ENCODE peak calls at places on chromosome 14, in eight cellular contexts. N is AG09319; B is activated gamma-delta T cell; Q is epithelial cell of esophagus; W is adipocyte; E is upper lobe of right lung; D is CD8-positive, alpha-beta T cell; F is activated naive CD4-positive, alpha-beta T cell. G is an unnamed sample.
A peak's percentile ranks its signal among the peaks of the same experiment; 100 is the strongest.

GRCh38 chr14:70919774-70920173 is 12.5 kb downstream of the PCNX1 start:
- DNase-seq in E (no peak), B (no peak), F (no peak), W (peak; percentile 59), N (no peak), D (no peak), Q (peak; percentile 56), G (no peak)

GRCh38 chr14:35526962-35527361 is 7.0 kb upstream of the INSM2 start:
- DNase-seq in W (no peak), N (no peak), F (no peak), Q (no peak), E (no peak), D (no peak), B (no peak), G (no peak)

GRCh38 chr14:60723218-60724079 is 702 bp downstream of the SIX4 start:
- DNase-seq in Q (peak; percentile 73), W (peak; percentile 75), N (no peak), D (peak; percentile 26), F (no peak), E (peak; percentile 75), B (no peak), G (peak; percentile 90)

GRCh38 chr14:58296731-58297130 is 1.6 kb upstream of the ARID4A start:
- DNase-seq in D (no peak), N (no peak), Q (peak; percentile 21), B (no peak), F (no peak), W (peak; percentile 56), E (no peak), G (no peak)

GRCh38 chr14:35158491-35158890 is 36.1 kb downstream of the PRORP start:
- DNase-seq in W (no peak), Q (no peak), D (no peak), F (no peak), B (no peak), E (no peak), N (no peak), G (no peak)

GRCh38 chr14:92540472-92541048 is 27.0 kb downstream of the RIN3 start:
- DNase-seq in D (no peak), W (peak; percentile 99), B (no peak), E (peak; percentile 86), Q (peak; percentile 95), N (peak; percentile 99), F (no peak), G (peak; percentile 56)

GRCh38 chr14:39488600-39488999 is 56.4 kb upstream of the FBXO33 start:
- DNase-seq in E (no peak), N (no peak), W (no peak), D (no peak), F (no peak), Q (no peak), B (no peak), G (no peak)

GRCh38 chr14:77657244-77657643 is 40.8 kb upstream of the SPTLC2 start:
- DNase-seq in D (no peak), W (no peak), N (no peak), Q (no peak), E (no peak), B (no peak), F (no peak), G (no peak)

GRCh38 chr14:64800000-64800399 is 79.7 kb downstream of the SPTB start:
- DNase-seq in D (no peak), W (peak; percentile 65), N (no peak), Q (peak; percentile 66), E (no peak), F (no peak), B (no peak), G (peak; percentile 36)

GRCh38 chr14:32697704-32698103 is 241.0 kb upstream of the NPAS3 start:
- DNase-seq in E (no peak), D (no peak), W (peak; percentile 44), B (no peak), F (no peak), Q (peak; percentile 14), N (no peak), G (no peak)

GRCh38 chr14:72595152-72595551 is 298.7 kb downstream of the DPF3 start:
- DNase-seq in F (no peak), W (no peak), Q (no peak), E (no peak), N (no peak), B (no peak), D (no peak), G (no peak)

GRCh38 chr14:55071870-55072640 is 20.6 kb downstream of the MAPK1IP1L start:
- DNase-seq in W (peak; percentile 74), B (no peak), F (no peak), E (no peak), Q (peak; percentile 92), D (no peak), N (peak; percentile 52), G (no peak)

GRCh38 chr14:91244501-91244901 is at the start of gene GPR68:
- DNase-seq in Q (peak; percentile 35), W (peak; percentile 54), D (peak; percentile 38), F (no peak), N (peak; percentile 37), E (no peak), B (no peak), G (peak; percentile 74)

GRCh38 chr14:96324219-96324618 is 38.9 kb downstream of the ATG2B start:
- DNase-seq in E (no peak), B (no peak), D (no peak), W (no peak), N (no peak), F (no peak), Q (no peak), G (peak; percentile 35)

GRCh38 chr14:55845963-55846851 is 266.2 kb downstream of the KTN1 start:
- DNase-seq in N (no peak), F (no peak), B (no peak), Q (no peak), W (no peak), E (no peak), D (no peak), G (no peak)

GRCh38 chr14:52031781-52032180 is 37.1 kb downstream of the NID2 start:
- DNase-seq in D (no peak), W (peak; percentile 56), B (no peak), F (no peak), Q (no peak), N (peak; percentile 87), E (no peak), G (no peak)

GRCh38 chr14:94601961-94602391 is 10.2 kb upstream of the SERPINA3 start:
- DNase-seq in W (peak; percentile 90), F (no peak), B (no peak), Q (peak; percentile 82), E (no peak), D (no peak), N (peak; percentile 74), G (peak; percentile 68)

GRCh38 chr14:36020120-36021029 is 156.1 kb downstream of the PTCSC3 start:
- DNase-seq in W (no peak), E (no peak), F (no peak), Q (no peak), D (no peak), N (no peak), B (no peak), G (no peak)

GRCh38 chr14:81211844-81212243 is 8.9 kb downstream of the GTF2A1 start:
- DNase-seq in D (peak; percentile 33), Q (peak; percentile 22), N (no peak), F (no peak), W (peak; percentile 49), E (no peak), B (no peak), G (peak; percentile 26)